ENCODE peak calls at places on chromosomes 3 and 15, in four cellular contexts. S is IMR-90, Z is transverse colon, E is sigmoid colon. F is an unnamed sample.

GRCh38 chr3:192571197-192571791 is 156.0 kb downstream of the FGF12 start:
- DNase-seq in S (peak; percentile 32), Z (no peak), E (peak; percentile 70), F (peak; percentile 55)

GRCh38 chr3:71651625-71652024 is 68.1 kb upstream of the FOXP1 start:
- DNase-seq in S (no peak), Z (no peak), E (no peak), F (no peak)

GRCh38 chr15:40870716-40871115 is 3.3 kb downstream of the RHOV start:
- DNase-seq in S (no peak), Z (no peak), E (no peak), F (no peak)

GRCh38 chr15:68431792-68432401 is at the start of gene ITGA11:
- DNase-seq in S (peak; percentile 34), Z (peak; percentile 48), E (peak; percentile 74), F (peak; percentile 76)

GRCh38 chr3:133949438-133949837 is 53.8 kb upstream of the RAB6B start:
- DNase-seq in S (peak; percentile 29), Z (no peak), E (no peak), F (no peak)

GRCh38 chr15:66290518-66290917 is 2.9 kb upstream of the DIS3L start:
- DNase-seq in S (no peak), Z (no peak), E (no peak), F (no peak)

GRCh38 chr15:101014276-101014675 is 95.1 kb downstream of the LRRK1 start:
- DNase-seq in S (no peak), Z (peak; percentile 5), E (no peak), F (no peak)

GRCh38 chr3:50254577-50255250 is 14.2 kb upstream of the SEMA3B start:
- DNase-seq in S (no peak), Z (no peak), E (peak; percentile 85), F (no peak)

GRCh38 chr15:83164409-83165404 is 42.9 kb downstream of the HDGFL3 start:
- DNase-seq in S (peak; percentile 86), Z (no peak), E (no peak), F (no peak)

GRCh38 chr15:42457445-42458442 is 33.2 kb downstream of the ZNF106 start:
- DNase-seq in S (peak; percentile 94), Z (peak; percentile 53), E (peak; percentile 91), F (peak; percentile 62)

GRCh38 chr3:188126271-188126670 is 27.7 kb upstream of the LPP start:
- DNase-seq in S (peak; percentile 80), Z (no peak), E (no peak), F (no peak)

GRCh38 chr15:40787344-40787841 is 17.6 kb downstream of the C15orf62 start:
- DNase-seq in S (peak; percentile 62), Z (peak; percentile 85), E (peak; percentile 61), F (no peak)

GRCh38 chr3:10806001-10806400 is 10.0 kb upstream of the SLC6A11 start:
- DNase-seq in S (no peak), Z (no peak), E (no peak), F (no peak)

GRCh38 chr15:69104050-69104750 is 56.2 kb upstream of the GLCE start:
- DNase-seq in S (no peak), Z (no peak), E (no peak), F (no peak)

GRCh38 chr3:16112910-16113504 is 61.5 kb upstream of the GALNT15 start:
- DNase-seq in S (peak; percentile 90), Z (no peak), E (no peak), F (no peak)

GRCh38 chr15:68276668-68277067 is 877 bp upstream of the FEM1B start:
- DNase-seq in S (no peak), Z (no peak), E (no peak), F (no peak)

GRCh38 chr3:42152193-42152592 is 61.0 kb downstream of the TRAK1 start:
- DNase-seq in S (no peak), Z (no peak), E (no peak), F (no peak)

GRCh38 chr3:126394179-126394976 is at the start of gene CFAP100:
- DNase-seq in S (peak; percentile 15), Z (peak; percentile 24), E (peak; percentile 78), F (peak; percentile 74)

DNA sequence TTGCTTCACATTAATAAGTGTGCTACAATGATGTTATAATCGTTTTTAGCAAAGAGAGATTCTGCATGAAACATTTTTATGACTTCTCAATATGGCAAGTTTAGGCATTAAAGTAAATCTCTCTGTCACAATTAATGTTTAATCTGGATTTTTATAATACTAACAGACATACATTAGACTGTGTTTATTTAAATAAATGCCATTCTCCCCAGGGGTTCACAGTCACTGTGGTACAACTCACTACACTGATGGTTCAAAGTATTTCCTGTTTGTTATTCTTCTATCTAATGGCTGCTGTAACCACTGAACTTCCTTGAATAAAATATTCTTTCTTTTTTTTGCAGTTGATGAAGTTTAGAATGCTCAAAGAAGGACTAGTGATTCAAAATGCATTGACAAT is 59.0 kb downstream of the SLC12A1 start:
- DNase-seq in S (no peak), Z (no peak), E (no peak), F (no peak)
- H3K4me3 ChIP-seq in S (no peak overlapping the region), Z (no peak overlapping the region), E (no peak overlapping the region), F (no peak overlapping the region)

DNA sequence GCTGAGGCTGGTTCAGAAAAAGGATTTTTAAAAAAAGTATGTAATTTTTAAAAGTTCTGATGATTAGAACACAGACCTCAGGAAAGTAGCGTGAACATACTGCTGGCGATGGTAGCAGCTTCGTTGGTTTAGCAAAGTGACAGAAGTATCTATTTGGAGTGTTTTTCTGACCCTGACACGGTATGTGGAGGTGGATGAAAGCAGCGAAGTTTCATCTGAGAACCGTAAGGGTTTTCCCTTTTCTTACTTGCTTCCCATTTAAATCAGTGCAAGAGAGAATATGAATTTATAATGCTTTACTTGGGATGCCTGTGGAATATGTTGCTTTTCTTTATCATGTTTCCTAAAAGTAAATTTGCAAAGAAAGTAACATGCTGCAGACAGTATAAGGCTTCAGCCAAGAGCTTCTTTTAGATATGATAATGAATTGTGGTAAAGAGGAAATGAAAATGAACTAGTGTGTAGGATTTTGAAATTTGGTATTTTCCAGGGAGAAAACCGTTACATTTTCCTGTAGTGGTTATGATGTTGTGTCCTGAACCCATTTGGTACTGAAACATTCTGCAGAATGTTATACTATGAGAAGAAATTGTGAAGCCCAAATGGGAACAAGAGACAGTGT is 3.9 kb downstream of the CHST2 start:
- DNase-seq in S (no peak), Z (no peak), E (no peak), F (no peak)
- TF ChIP-seq POLR2A in S (no peak), Z (no peak), E (no peak), F (no peak)

DNA sequence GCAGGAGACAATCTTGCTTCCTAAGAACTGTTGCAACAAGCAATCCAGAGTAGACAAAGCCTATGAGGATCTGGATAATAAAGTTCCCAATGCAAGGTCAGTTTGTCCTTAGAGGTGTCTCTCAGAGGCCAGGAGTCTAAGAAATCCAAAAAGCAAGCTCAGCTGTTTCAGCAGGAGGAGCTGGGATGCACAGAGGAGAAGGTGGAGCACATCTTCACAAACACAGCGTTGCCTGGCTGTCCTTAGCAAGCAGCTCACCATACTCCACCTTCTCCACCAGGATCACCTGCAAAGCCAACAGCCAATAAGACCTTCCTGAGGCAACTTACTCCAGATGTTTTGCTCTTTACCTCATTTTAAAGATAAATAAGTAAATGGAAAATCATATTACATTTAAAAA is 365 bp downstream of the ZBED2 start:
- DNase-seq in S (no peak), Z (no peak), E (no peak), F (no peak)
- H3K4me3 ChIP-seq in S (no peak overlapping the region), Z (no peak overlapping the region), E (no peak overlapping the region), F (no peak overlapping the region)

GRCh38 chr15:73683624-73684536 is at the start of gene CD276:
- DNase-seq in S (peak; percentile 64), Z (peak; percentile 73), E (peak; percentile 87), F (peak; percentile 82)
- TF ChIP-seq POLR2A in S (peak; percentile 47), Z (no peak), E (no peak), F (no peak)

GRCh38 chr3:183695569-183696364 is 1.8 kb upstream of the YEATS2 start:
- DNase-seq in S (no peak), Z (no peak), E (no peak), F (no peak)
- H3K4me3 ChIP-seq in S (no peak overlapping the region), Z (no peak overlapping the region), E (no peak overlapping the region), F (no peak overlapping the region)

GRCh38 chr3:112130638-112130993 is 2.4 kb downstream of the GCSAM start:
- DNase-seq in S (no peak), Z (no peak), E (no peak), F (no peak)
- TF ChIP-seq POLR2A in S (no peak), Z (no peak), E (no peak), F (no peak)

DNA sequence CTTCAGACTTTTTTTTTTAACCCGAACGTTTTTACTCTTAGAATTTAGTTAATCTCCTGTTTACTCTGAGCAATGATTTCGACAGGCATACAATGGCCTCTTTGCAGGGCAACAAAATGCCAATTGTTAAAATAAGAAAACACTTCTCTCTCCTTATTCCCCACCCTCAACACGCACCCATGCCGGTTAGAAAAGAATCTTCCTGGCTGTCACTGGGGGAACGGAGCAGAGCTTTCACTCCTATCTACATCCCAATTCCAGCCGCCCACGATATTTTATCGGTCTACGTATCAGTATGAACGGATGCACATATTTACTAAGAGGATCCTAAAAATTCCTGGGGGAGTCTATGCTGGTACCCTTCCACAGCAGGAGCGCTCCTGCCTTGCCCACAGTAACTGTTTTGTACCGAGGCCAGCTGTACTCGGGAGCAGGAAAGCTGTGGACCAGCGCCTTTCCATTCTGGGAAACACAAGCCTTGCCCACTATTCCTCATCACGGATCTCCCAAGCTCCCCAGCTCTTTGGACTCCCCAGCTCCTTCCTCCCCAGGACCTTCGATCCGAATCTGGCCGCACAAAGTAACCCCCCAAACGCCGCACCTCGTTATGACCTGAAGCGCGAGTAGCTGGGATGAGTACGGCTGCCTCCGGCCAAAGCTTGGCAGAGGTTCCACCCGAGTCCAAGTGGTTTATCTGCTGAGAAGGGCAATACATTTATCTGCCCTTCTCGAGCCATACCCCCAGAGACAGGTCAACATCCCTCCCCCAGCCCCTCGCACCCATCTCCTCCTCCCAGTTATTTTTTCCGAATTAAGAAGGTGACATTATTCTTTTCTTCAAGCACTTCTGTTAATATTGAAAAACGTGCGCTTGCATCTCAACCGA is 2.2 kb upstream of the FOXB1 start:
- DNase-seq in S (no peak), Z (no peak), E (no peak), F (no peak)
- H3K4me3 ChIP-seq in S (no peak overlapping the region), Z (no peak overlapping the region), E (no peak overlapping the region), F (no peak overlapping the region)

GRCh38 chr15:74873036-74873755 is at the start of gene SCAMP2:
- DNase-seq in S (peak; percentile 94), Z (peak; percentile 95), E (peak; percentile 98), F (peak; percentile 95)
- TF ChIP-seq POLR2A in S (peak; percentile 94), Z (peak; percentile 92), E (peak; percentile 82), F (peak; percentile 82)

GRCh38 chr3:110016235-110016634 is 678.9 kb upstream of the DPPA4 start:
- DNase-seq in S (no peak), Z (no peak), E (no peak), F (no peak)
- H3K4me3 ChIP-seq in S (no peak overlapping the region), Z (no peak overlapping the region), E (no peak overlapping the region), F (no peak overlapping the region)

GRCh38 chr15:35596261-35596660 is 50.3 kb upstream of the DPH6 start:
- DNase-seq in S (peak; percentile 46), Z (no peak), E (no peak), F (no peak)
- TF ChIP-seq POLR2A in S (no peak), Z (no peak), E (no peak), F (no peak)